ENCODE peak calls at places on chromosomes 4 and X, in eight cellular contexts. G, Z, D, H, Q, A, F and V are unnamed samples.

GRCh38 chr4:1752284-1753041 is 31.1 kb downstream of the TACC3 start:
- DNase-seq in G (no peak), D (peak), Q (no peak), Z (no peak), H (peak), A (peak), F (peak), V (no peak)

GRCh38 chr4:78551420-78552351 is at the start of gene ANXA3:
- DNase-seq in G (no peak), D (peak), F (peak), H (peak), A (peak), Z (no peak), Q (peak), V (peak)

GRCh38 chrX:113548308-113549015 is 707.8 kb upstream of the AMOT start:
- DNase-seq in A (no peak), H (no peak), Z (no peak), D (no peak), Q (no peak), G (no peak), F (peak), V (no peak)

GRCh38 chr4:158130204-158130603 is 42.6 kb downstream of the GASK1B start:
- DNase-seq in D (no peak), Z (no peak), Q (no peak), H (no peak), A (no peak), F (no peak), G (no peak), V (no peak)

GRCh38 chr4:112604590-112604989 is 32.1 kb downstream of the ZGRF1 start:
- DNase-seq in F (peak), H (peak), G (no peak), A (peak), Q (peak), D (no peak), Z (peak), V (no peak)

GRCh38 chr4:22500831-22501714 is 14.8 kb downstream of the ADGRA3 start:
- DNase-seq in A (peak), D (no peak), G (no peak), F (no peak), H (peak), Z (peak), Q (no peak), V (no peak)

GRCh38 chr4:3306465-3306864 is 13.6 kb downstream of the RGS12 start:
- DNase-seq in F (no peak), D (no peak), Q (no peak), A (no peak), H (no peak), Z (no peak), G (peak), V (peak)

GRCh38 chr4:186765673-186766546 is 42.3 kb upstream of the FAT1 start:
- DNase-seq in Q (no peak), Z (peak), F (no peak), G (no peak), D (no peak), H (no peak), A (peak), V (no peak)

GRCh38 chr4:76969941-76970529 is 20.5 kb downstream of the SEPTIN11 start:
- DNase-seq in F (peak), Z (no peak), G (no peak), D (no peak), A (no peak), Q (no peak), H (no peak), V (no peak)

GRCh38 chr4:90958256-90958895 is 831.2 kb downstream of the CCSER1 start:
- DNase-seq in Z (peak), H (no peak), Q (no peak), D (no peak), G (no peak), F (peak), A (no peak), V (no peak)

GRCh38 chr4:8730159-8730558 is 137.6 kb downstream of the CPZ start:
- DNase-seq in Q (no peak), A (no peak), G (peak), D (no peak), H (no peak), F (no peak), Z (no peak), V (no peak)

GRCh38 chr4:53161475-53162423 is 204.1 kb downstream of the SCFD2 start:
- DNase-seq in Q (no peak), F (no peak), A (no peak), G (no peak), Z (no peak), H (no peak), D (no peak), V (no peak)

GRCh38 chrX:25034889-25035288 is 19.1 kb upstream of the ARX start:
- DNase-seq in D (no peak), Q (no peak), F (peak), G (no peak), H (no peak), A (no peak), Z (no peak), V (no peak)

GRCh38 chr4:48261288-48261687 is 8.3 kb downstream of the TEC start:
- DNase-seq in D (no peak), A (no peak), H (no peak), G (no peak), Q (no peak), F (no peak), Z (no peak), V (no peak)

GRCh38 chr4:170089743-170090666 is at the start of gene AADAT:
- DNase-seq in Z (peak), G (peak), Q (peak), H (peak), F (peak), D (peak), A (peak), V (peak)

GRCh38 chr4:170090667-170091052 is 904 bp upstream of the AADAT start:
- DNase-seq in Z (no peak), F (no peak), H (no peak), Q (peak), G (no peak), D (no peak), A (no peak), V (no peak)

GRCh38 chr4:170088686-170089085 is 1.1 kb downstream of the AADAT start:
- DNase-seq in Q (peak), H (no peak), G (no peak), A (no peak), Z (no peak), F (no peak), D (no peak), V (no peak)

GRCh38 chr4:170091069-170091696 is 1.4 kb upstream of the AADAT start:
- DNase-seq in A (no peak), D (peak), G (no peak), Z (no peak), F (peak), H (no peak), Q (no peak), V (no peak)

DNA sequence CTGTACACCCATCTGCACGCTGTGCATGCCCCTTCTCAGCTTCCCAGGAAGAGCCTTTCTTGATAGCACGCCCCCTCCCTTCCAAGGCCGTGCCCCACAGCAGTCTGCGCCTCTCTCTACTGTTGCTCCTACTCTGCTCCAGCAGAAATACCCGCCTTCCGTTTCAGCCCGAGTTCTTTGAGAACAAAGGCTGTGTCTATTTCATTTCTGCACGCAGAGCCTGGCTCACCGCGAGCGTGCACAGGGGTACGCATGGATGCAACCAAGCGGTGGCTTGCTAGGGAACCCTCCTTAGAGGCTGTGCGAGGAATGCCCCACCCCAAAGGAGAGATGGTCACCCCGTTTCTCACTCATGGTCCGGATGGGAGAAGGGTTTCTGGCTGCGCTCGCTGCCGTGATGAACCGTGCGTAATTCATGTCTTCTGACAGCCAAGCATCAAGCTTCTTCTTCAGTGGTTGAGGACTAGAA is 448 bp downstream of the AADAT start:
- DNase-seq in F (peak), G (no peak), Z (no peak), A (peak), H (peak), Q (peak), D (peak), V (no peak)
- H3K27ac ChIP-seq in F (no peak), G (peak), Z (peak), A (peak), H (no peak), Q (peak), D (peak), V (peak)

GRCh38 chrX:3485727-3486126 is 139.3 kb upstream of the MXRA5 start:
- DNase-seq in Q (no peak), A (no peak), D (no peak), Z (no peak), H (no peak), G (no peak), F (peak), V (no peak)
- TF ChIP-seq POLR2AphosphoS5 in Q (no peak), A (no peak), D (no peak), Z (no peak), H (no peak), G (no peak), F (no peak), V (no peak)

GRCh38 chr4:40422309-40422708 is 87.2 kb downstream of the CHRNA9 start:
- DNase-seq in G (no peak), H (no peak), Q (no peak), D (no peak), F (no peak), A (no peak), Z (no peak), V (no peak)

GRCh38 chr4:40418430-40419230 is 83.5 kb downstream of the CHRNA9 start:
- DNase-seq in G (no peak), F (no peak), Z (no peak), Q (no peak), D (no peak), H (no peak), A (no peak), V (no peak)

GRCh38 chr4:40423735-40424134 is 88.6 kb downstream of the CHRNA9 start:
- DNase-seq in D (no peak), Z (no peak), H (no peak), F (no peak), G (no peak), Q (no peak), A (no peak), V (no peak)

GRCh38 chr4:40419231-40419912 is 84.2 kb downstream of the CHRNA9 start:
- DNase-seq in A (peak), H (no peak), Q (no peak), G (no peak), Z (no peak), D (no peak), F (no peak), V (no peak)

GRCh38 chr4:40421839-40422238 is 86.7 kb downstream of the CHRNA9 start:
- DNase-seq in F (no peak), Z (no peak), D (no peak), A (no peak), Q (no peak), G (no peak), H (no peak), V (no peak)
- H3K27ac ChIP-seq in F (no peak), Z (no peak), D (no peak), A (no peak), Q (no peak), G (no peak), H (no peak), V (no peak)

DNA sequence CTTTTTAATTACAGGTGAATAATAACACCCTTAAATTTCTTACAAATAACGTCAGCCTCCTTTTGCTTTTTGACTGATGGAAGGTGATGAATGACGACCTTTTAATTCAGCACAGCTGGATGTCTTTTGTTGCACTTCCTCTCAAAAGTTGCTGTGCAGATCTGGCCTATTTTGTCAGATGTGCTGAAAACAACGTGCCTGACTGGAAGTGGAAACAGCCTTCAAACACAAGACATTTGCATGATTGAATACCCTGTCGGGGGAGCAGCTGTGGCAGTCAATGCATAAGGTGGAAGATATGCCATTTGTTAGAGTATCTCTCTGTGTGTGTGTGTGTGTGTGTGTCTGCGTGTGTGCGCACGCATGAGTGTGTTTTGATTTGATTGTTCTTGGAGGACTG is 579.7 kb downstream of the SPRY1 start:
- DNase-seq in Q (no peak), A (no peak), D (no peak), G (no peak), H (peak), F (peak), Z (no peak), V (no peak)
- TF ChIP-seq POLR2AphosphoS5 in Q (no peak), A (no peak), D (peak), G (no peak), H (no peak), F (no peak), Z (no peak), V (no peak)